ENCODE peak calls at places on chromosomes 1 and 21, in eight cellular contexts. V is right atrium auricular region, U is PC-9, T is spleen, Y is SK-N-SH, X is pancreas, A is ascending aorta, S is fibroblast of lung. C is an unnamed sample.

GRCh38 chr1:236685917-236686814 is at the start of gene ACTN2:
- DNase-seq in V (no peak), U (no peak), T (peak; percentile 80), Y (peak; percentile 94), X (peak; percentile 72), A (peak; percentile 79), S (peak; percentile 28), C (peak; percentile 63)

GRCh38 chr1:71080178-71080781 is 555 bp downstream of the ZRANB2 start:
- DNase-seq in V (no peak), U (no peak), T (no peak), Y (peak; percentile 24), X (no peak), A (no peak), S (peak; percentile 25), C (no peak)

GRCh38 chr1:41827991-41828570 is 90.6 kb downstream of the HIVEP3 start:
- DNase-seq in V (no peak), U (no peak), T (no peak), Y (no peak), X (no peak), A (no peak), S (peak; percentile 56), C (no peak)

GRCh38 chr1:238953448-238953847 is 432.9 kb upstream of the CHRM3 start:
- DNase-seq in V (no peak), U (no peak), T (no peak), Y (no peak), X (no peak), A (no peak), S (no peak), C (no peak)

GRCh38 chr1:21294266-21295058 is 4.2 kb upstream of the ECE1 start:
- DNase-seq in V (no peak), U (peak; percentile 71), T (peak; percentile 95), Y (no peak), X (no peak), A (no peak), S (no peak), C (no peak)

GRCh38 chr1:162397943-162398560 is 13.9 kb downstream of the SH2D1B start:
- DNase-seq in V (no peak), U (no peak), T (no peak), Y (no peak), X (no peak), A (no peak), S (no peak), C (no peak)

GRCh38 chr1:214966366-214966765 is 116.2 kb upstream of the KCNK2 start:
- DNase-seq in V (no peak), U (no peak), T (no peak), Y (no peak), X (no peak), A (no peak), S (peak; percentile 6), C (no peak)

GRCh38 chr1:43286115-43286514 is 734 bp upstream of the C1orf210 start:
- DNase-seq in V (no peak), U (no peak), T (peak; percentile 51), Y (no peak), X (no peak), A (no peak), S (no peak), C (no peak)

GRCh38 chr1:12456979-12457378 is 161.0 kb downstream of the DHRS3 start:
- DNase-seq in V (no peak), U (no peak), T (no peak), Y (no peak), X (no peak), A (peak; percentile 63), S (peak; percentile 50), C (no peak)

GRCh38 chr1:172343246-172344099 is 77.0 kb upstream of the C1orf105 start:
- DNase-seq in V (no peak), U (no peak), T (no peak), Y (no peak), X (no peak), A (no peak), S (peak; percentile 85), C (no peak)

GRCh38 chr1:85374160-85374559 is 90.8 kb downstream of the DDAH1 start:
- DNase-seq in V (no peak), U (peak; percentile 6), T (no peak), Y (no peak), X (peak; percentile 30), A (no peak), S (peak; percentile 71), C (no peak)

GRCh38 chr21:34345892-34346291 is 17.9 kb upstream of the KCNE2 start:
- DNase-seq in V (no peak), U (no peak), T (no peak), Y (no peak), X (no peak), A (peak; percentile 63), S (peak; percentile 49), C (no peak)

GRCh38 chr1:30046751-30047150 is 676.6 kb downstream of the MATN1 start:
- DNase-seq in V (no peak), U (no peak), T (peak; percentile 48), Y (no peak), X (no peak), A (peak; percentile 46), S (no peak), C (no peak)

GRCh38 chr1:211241071-211241470 is 18.1 kb upstream of the RCOR3 start:
- DNase-seq in V (no peak), U (no peak), T (no peak), Y (no peak), X (no peak), A (no peak), S (no peak), C (no peak)

GRCh38 chr1:20187103-20187812 is 940 bp upstream of the PLA2G2C start:
- DNase-seq in V (no peak), U (peak; percentile 69), T (no peak), Y (no peak), X (peak; percentile 33), A (no peak), S (no peak), C (no peak)

GRCh38 chr1:35243681-35244080 is 24.8 kb upstream of the ZMYM4 start:
- DNase-seq in V (no peak), U (no peak), T (no peak), Y (no peak), X (no peak), A (no peak), S (no peak), C (no peak)

GRCh38 chr1:223189903-223190724 is 47.1 kb upstream of the TLR5 start:
- DNase-seq in V (no peak), U (peak; percentile 46), T (no peak), Y (no peak), X (no peak), A (no peak), S (no peak), C (no peak)

GRCh38 chr1:204127597-204128242 is 24.1 kb downstream of the ETNK2 start:
- DNase-seq in V (no peak), U (peak; percentile 76), T (no peak), Y (peak; percentile 88), X (peak; percentile 79), A (peak; percentile 85), S (peak; percentile 85), C (no peak)

GRCh38 chr1:7616076-7616833 is 154.8 kb upstream of the VAMP3 start:
- DNase-seq in V (no peak), U (peak; percentile 14), T (peak; percentile 54), Y (no peak), X (peak; percentile 46), A (no peak), S (peak; percentile 41), C (peak; percentile 50)

GRCh38 chr1:9758559-9759121 is 65.1 kb downstream of the CLSTN1 start:
- DNase-seq in V (no peak), U (no peak), T (peak; percentile 19), Y (no peak), X (no peak), A (no peak), S (no peak), C (no peak)

GRCh38 chr1:76074321-76075187 is at the start of gene ST6GALNAC3:
- DNase-seq in V (peak; percentile 82), U (peak; percentile 9), T (peak; percentile 95), Y (peak; percentile 95), X (peak; percentile 77), A (peak; percentile 88), S (peak; percentile 61), C (peak; percentile 81)

GRCh38 chr1:101520302-101520701 is 283.5 kb downstream of the S1PR1 start:
- DNase-seq in V (no peak), U (peak; percentile 2), T (no peak), Y (peak; percentile 42), X (no peak), A (no peak), S (peak; percentile 61), C (peak; percentile 23)

GRCh38 chr1:205294175-205294913 is 27.2 kb downstream of the NUAK2 start:
- DNase-seq in V (no peak), U (no peak), T (no peak), Y (no peak), X (no peak), A (no peak), S (peak; percentile 88), C (peak; percentile 88)

GRCh38 chr1:16015491-16015890 is 2.4 kb downstream of the HSPB7 start:
- DNase-seq in V (no peak), U (no peak), T (no peak), Y (no peak), X (no peak), A (no peak), S (no peak), C (no peak)

GRCh38 chr1:16017076-16017460 is 775 bp downstream of the HSPB7 start:
- DNase-seq in V (no peak), U (no peak), T (no peak), Y (no peak), X (no peak), A (no peak), S (no peak), C (no peak)

GRCh38 chr1:16017461-16018303 is at the start of gene HSPB7:
- DNase-seq in V (peak; percentile 91), U (no peak), T (no peak), Y (peak; percentile 76), X (no peak), A (peak; percentile 95), S (peak; percentile 67), C (no peak)

GRCh38 chr1:16014509-16015482 is 3.0 kb downstream of the HSPB7 start:
- DNase-seq in V (no peak), U (no peak), T (no peak), Y (peak; percentile 80), X (no peak), A (peak; percentile 88), S (no peak), C (no peak)

GRCh38 chr1:16015960-16016901 is 1.6 kb downstream of the HSPB7 start:
- DNase-seq in V (no peak), U (no peak), T (no peak), Y (no peak), X (no peak), A (peak; percentile 92), S (no peak), C (no peak)
- H3K4me3 ChIP-seq in V (peak overlapping the region; percentile 60), U (no peak overlapping the region), T (no peak overlapping the region), Y (no peak overlapping the region), X (no peak overlapping the region), A (peak overlapping the region; percentile 51), S (no peak overlapping the region), C (no peak overlapping the region)

GRCh38 chr1:167432780-167433179 is 85.5 kb downstream of the CD247 start:
- DNase-seq in V (no peak), U (no peak), T (no peak), Y (no peak), X (no peak), A (no peak), S (no peak), C (no peak)
- H3K4me1 ChIP-seq in V (no peaks in the 10 kb centered on the region), U (no peaks in the 10 kb centered on the region), T (peaks cover 45% of the 10 kb centered on the region), Y (no peaks in the 10 kb centered on the region), X (no peaks in the 10 kb centered on the region), A (no peaks in the 10 kb centered on the region), S (no peaks in the 10 kb centered on the region), C (no peaks in the 10 kb centered on the region)

GRCh38 chr1:15886613-15887167 is 39.2 kb downstream of the SPEN start:
- DNase-seq in V (no peak), U (no peak), T (no peak), Y (no peak), X (no peak), A (no peak), S (no peak), C (no peak)
- TF ChIP-seq CTCF in V (no peak), U (no peak), T (no peak), Y (no peak), X (no peak), A (no peak), S (no peak), C (no peak)

GRCh38 chr1:180633092-180634045 is 1.5 kb downstream of the XPR1 start:
- DNase-seq in V (no peak), U (no peak), T (no peak), Y (no peak), X (no peak), A (no peak), S (peak; percentile 61), C (no peak)
- H3K4me3 ChIP-seq in V (peak overlapping the region; percentile 91), U (peak overlapping the region; percentile 73), T (peak overlapping the region; percentile 93), Y (peak overlapping the region; percentile 72), X (peak overlapping the region; percentile 96), A (peak overlapping the region; percentile 83), S (peak overlapping the region; percentile 78), C (peak overlapping the region; percentile 82)

C was measured in Caco-2.